ENCODE peak calls at places on chromosome 7, in seven cellular contexts. S, U, F, T, K, J and L are unnamed samples.

GRCh38 chr7:79806161-79806734 is 328.4 kb upstream of the GNAI1 start:
- DNase-seq in S (no peak), U (no peak), F (no peak), T (no peak), K (peak), J (no peak), L (no peak)

GRCh38 chr7:92763636-92764423 is 72.5 kb downstream of the CDK6 start:
- DNase-seq in S (no peak), U (no peak), F (no peak), T (peak), K (peak), J (no peak), L (no peak)

GRCh38 chr7:41328131-41328530 is 374.8 kb downstream of the INHBA start:
- DNase-seq in S (no peak), U (no peak), F (no peak), T (no peak), K (no peak), J (no peak), L (no peak)

GRCh38 chr7:121085922-121086321 is 97.4 kb downstream of the CPED1 start:
- DNase-seq in S (no peak), U (no peak), F (no peak), T (no peak), K (peak), J (peak), L (no peak)

GRCh38 chr7:55527314-55527713 is 45.0 kb downstream of the VOPP1 start:
- DNase-seq in S (no peak), U (no peak), F (no peak), T (no peak), K (no peak), J (no peak), L (no peak)

GRCh38 chr7:17184805-17185689 is 113.4 kb upstream of the AHR start:
- DNase-seq in S (no peak), U (no peak), F (no peak), T (no peak), K (peak), J (no peak), L (no peak)

GRCh38 chr7:5443678-5444077 is 20.0 kb upstream of the TNRC18 start:
- DNase-seq in S (no peak), U (no peak), F (no peak), T (no peak), K (no peak), J (no peak), L (no peak)

GRCh38 chr7:99623091-99623693 is 6.4 kb downstream of the ZSCAN25 start:
- DNase-seq in S (no peak), U (no peak), F (no peak), T (no peak), K (no peak), J (no peak), L (peak)

GRCh38 chr7:112036071-112036470 is 170.1 kb downstream of the DOCK4 start:
- DNase-seq in S (no peak), U (no peak), F (no peak), T (no peak), K (peak), J (no peak), L (no peak)

GRCh38 chr7:129855234-129855673 is 97.5 kb downstream of the UBE2H start:
- DNase-seq in S (no peak), U (no peak), F (no peak), T (no peak), K (peak), J (no peak), L (no peak)

GRCh38 chr7:44625899-44626511 is 19.6 kb downstream of the OGDH start:
- DNase-seq in S (no peak), U (no peak), F (no peak), T (no peak), K (no peak), J (no peak), L (no peak)

GRCh38 chr7:31101544-31101943 is 49.4 kb downstream of the ADCYAP1R1 start:
- DNase-seq in S (no peak), U (no peak), F (no peak), T (peak), K (no peak), J (no peak), L (no peak)

GRCh38 chr7:55275291-55276200 is 89.6 kb upstream of the LANCL2 start:
- DNase-seq in S (no peak), U (no peak), F (no peak), T (no peak), K (no peak), J (no peak), L (no peak)

GRCh38 chr7:98733036-98733435 is 116.0 kb downstream of the NPTX2 start:
- DNase-seq in S (no peak), U (peak), F (no peak), T (peak), K (no peak), J (no peak), L (peak)

GRCh38 chr7:48992816-48993215 is 68.5 kb downstream of the CDC14C start:
- DNase-seq in S (no peak), U (no peak), F (no peak), T (no peak), K (no peak), J (no peak), L (no peak)

GRCh38 chr7:100247152-100247757 is 27.5 kb downstream of the PVRIG start:
- DNase-seq in S (no peak), U (no peak), F (no peak), T (peak), K (peak), J (peak), L (peak)

GRCh38 chr7:80284848-80285247 is 150.2 kb downstream of the GNAI1 start:
- DNase-seq in S (no peak), U (no peak), F (no peak), T (no peak), K (peak), J (no peak), L (no peak)

GRCh38 chr7:63071396-63071795 is 927.3 kb upstream of the ZNF722 start:
- DNase-seq in S (no peak), U (no peak), F (peak), T (no peak), K (no peak), J (no peak), L (no peak)

GRCh38 chr7:90897961-90898469 is 301.9 kb downstream of the CDK14 start:
- DNase-seq in S (no peak), U (no peak), F (no peak), T (no peak), K (no peak), J (no peak), L (no peak)

GRCh38 chr7:41579961-41580935 is 122.6 kb downstream of the INHBA start:
- DNase-seq in S (no peak), U (no peak), F (no peak), T (no peak), K (peak), J (no peak), L (no peak)

GRCh38 chr7:68205826-68206225 is 1209.2 kb downstream of the TYW1 start:
- DNase-seq in S (no peak), U (no peak), F (no peak), T (no peak), K (no peak), J (no peak), L (no peak)

GRCh38 chr7:157409149-157409752 is 72.4 kb downstream of the DNAJB6 start:
- DNase-seq in S (no peak), U (no peak), F (no peak), T (no peak), K (peak), J (no peak), L (no peak)

GRCh38 chr7:51242007-51242691 is 74.5 kb downstream of the COBL start:
- DNase-seq in S (no peak), U (no peak), F (no peak), T (peak), K (no peak), J (no peak), L (no peak)

GRCh38 chr7:124566576-124566975 is 199.0 kb downstream of the GPR37 start:
- DNase-seq in S (no peak), U (no peak), F (no peak), T (no peak), K (peak), J (no peak), L (no peak)

GRCh38 chr7:80047856-80048459 is 86.7 kb upstream of the GNAI1 start:
- DNase-seq in S (no peak), U (no peak), F (no peak), T (no peak), K (peak), J (no peak), L (no peak)

GRCh38 chr7:57201895-57202210 is 69.6 kb upstream of the ZNF479 start:
- DNase-seq in S (no peak), U (no peak), F (no peak), T (no peak), K (no peak), J (no peak), L (no peak)

GRCh38 chr7:151732292-151732691 is 144.6 kb downstream of the PRKAG2 start:
- DNase-seq in S (no peak), U (no peak), F (no peak), T (no peak), K (no peak), J (no peak), L (no peak)

GRCh38 chr7:98235901-98236300 is 16.1 kb downstream of the TECPR1 start:
- DNase-seq in S (no peak), U (no peak), F (no peak), T (no peak), K (no peak), J (no peak), L (no peak)

GRCh38 chr7:52648903-52649302 is 386.5 kb upstream of the POM121L12 start:
- DNase-seq in S (no peak), U (no peak), F (no peak), T (no peak), K (no peak), J (no peak), L (no peak)

GRCh38 chr7:100429637-100430449 is at the start of gene MEPCE:
- DNase-seq in S (peak), U (peak), F (peak), T (peak), K (peak), J (peak), L (peak)

GRCh38 chr7:24826662-24827020 is 69.4 kb upstream of the GSDME start:
- DNase-seq in S (no peak), U (no peak), F (no peak), T (no peak), K (no peak), J (no peak), L (peak)

GRCh38 chr7:128166603-128167315 is 74.3 kb upstream of the LEP start:
- DNase-seq in S (peak), U (peak), F (no peak), T (no peak), K (no peak), J (no peak), L (peak)

GRCh38 chr7:150580615-150580986 is 13.4 kb downstream of the GIMAP4 start:
- DNase-seq in S (no peak), U (no peak), F (no peak), T (no peak), K (no peak), J (no peak), L (no peak)

GRCh38 chr7:28052933-28053332 is 127.7 kb downstream of the JAZF1 start:
- DNase-seq in S (no peak), U (no peak), F (no peak), T (no peak), K (peak), J (no peak), L (no peak)

GRCh38 chr7:97149843-97150242 is 32.3 kb downstream of the SDHAF3 start:
- DNase-seq in S (no peak), U (no peak), F (no peak), T (no peak), K (no peak), J (no peak), L (no peak)

GRCh38 chr7:154794147-154794780 is 208.7 kb downstream of the PAXIP1 start:
- DNase-seq in S (no peak), U (peak), F (no peak), T (no peak), K (no peak), J (no peak), L (peak)

GRCh38 chr7:74032191-74032490 is 4.2 kb downstream of the ELN start:
- DNase-seq in S (no peak), U (no peak), F (no peak), T (no peak), K (peak), J (peak), L (no peak)

GRCh38 chr7:128948976-128949760 is 11.4 kb downstream of the IRF5 start:
- DNase-seq in S (no peak), U (no peak), F (no peak), T (no peak), K (no peak), J (no peak), L (no peak)

DNA sequence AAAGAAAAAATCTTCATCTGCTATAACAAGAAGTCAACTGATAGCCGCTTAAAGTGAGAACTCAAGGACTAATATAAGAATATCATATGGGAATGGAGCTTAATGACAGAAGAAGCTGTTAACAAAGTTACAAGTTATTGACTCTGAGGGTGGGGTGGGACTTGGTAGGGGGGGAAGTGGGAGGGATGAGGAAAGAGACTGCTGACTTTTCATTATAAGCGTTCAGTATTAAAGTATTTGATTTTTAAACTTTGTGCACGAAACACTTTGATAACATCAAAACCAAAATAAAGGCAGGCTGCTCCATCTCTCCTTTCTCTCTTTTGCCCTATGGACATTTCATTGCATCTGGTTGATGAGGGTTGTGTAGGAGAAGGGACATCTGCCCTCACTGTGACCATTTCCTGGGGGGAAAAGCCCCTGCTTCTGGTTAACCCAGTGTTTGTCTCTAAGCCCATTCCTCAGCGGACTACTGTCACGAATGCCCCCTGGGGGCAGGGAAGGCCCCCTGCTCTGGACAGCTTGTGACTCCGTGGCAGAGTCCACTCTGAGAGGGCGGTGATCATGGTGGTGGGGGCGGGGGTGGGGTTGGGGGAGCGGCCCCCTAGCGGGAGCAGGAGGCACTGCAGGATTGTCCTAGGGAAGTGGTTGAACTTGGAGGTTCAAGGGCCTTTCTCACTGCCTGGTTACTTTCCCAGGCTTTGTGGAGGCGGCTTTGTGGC is 17.4 kb downstream of the SLC13A4 start:
- DNase-seq in S (no peak), U (peak), F (no peak), T (no peak), K (no peak), J (no peak), L (peak)
- TF ChIP-seq CTCF in S (no peak), U (peak), F (no peak), T (peak), K (peak), J (peak), L (peak)

DNA sequence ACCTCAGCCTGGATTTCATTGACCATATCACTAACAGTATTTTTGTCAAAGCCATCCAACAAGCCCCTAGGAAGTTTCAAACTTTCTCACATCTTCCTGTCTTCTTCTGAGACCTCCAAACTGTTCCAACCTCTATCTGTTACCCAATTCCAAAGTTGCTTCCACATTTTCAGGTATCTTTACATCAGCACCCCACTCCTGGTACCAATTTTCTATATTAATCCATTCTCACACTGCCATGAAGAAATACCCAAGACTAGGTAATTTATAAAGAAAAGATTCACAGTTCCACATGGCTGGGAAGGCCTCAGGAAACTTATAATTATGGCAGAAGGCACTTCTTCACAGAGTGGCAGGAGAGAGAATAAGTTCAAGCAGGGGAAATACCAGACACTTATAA is 571.9 kb upstream of the PHF14 start:
- DNase-seq in S (no peak), U (no peak), F (no peak), T (no peak), K (no peak), J (no peak), L (no peak)
- TF ChIP-seq CTCF in S (no peak), U (no peak), F (no peak), T (no peak), K (no peak), J (no peak), L (no peak)

DNA sequence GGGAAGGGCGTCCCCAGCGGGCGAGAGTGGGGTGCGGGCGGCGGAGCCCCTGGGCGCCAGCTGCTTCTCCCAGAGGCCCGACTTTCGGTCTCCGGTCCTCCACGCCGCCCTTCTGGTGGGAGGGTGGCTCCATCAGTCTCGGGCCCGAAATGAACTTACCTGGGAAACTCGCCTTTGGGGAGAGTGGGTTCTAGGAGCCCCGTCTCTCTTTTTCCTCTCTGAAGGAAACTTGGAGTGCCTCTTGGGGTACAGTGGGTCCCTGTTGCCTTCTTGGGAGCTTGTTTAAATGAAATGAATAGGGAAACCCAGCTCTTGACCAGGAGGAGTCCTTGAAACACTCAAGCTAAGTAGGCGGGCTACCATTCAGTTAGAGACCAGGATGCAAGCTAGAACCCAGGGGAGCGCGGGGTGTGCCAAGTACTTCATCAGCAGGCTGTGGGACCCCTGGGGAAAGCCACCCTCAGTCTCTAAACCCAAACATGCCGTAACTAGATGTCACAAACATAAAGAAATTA is 1.3 kb downstream of the SLC26A4 start:
- DNase-seq in S (no peak), U (no peak), F (no peak), T (no peak), K (no peak), J (no peak), L (no peak)
- TF ChIP-seq CTCF in S (no peak), U (no peak), F (no peak), T (no peak), K (no peak), J (peak), L (peak)

DNA sequence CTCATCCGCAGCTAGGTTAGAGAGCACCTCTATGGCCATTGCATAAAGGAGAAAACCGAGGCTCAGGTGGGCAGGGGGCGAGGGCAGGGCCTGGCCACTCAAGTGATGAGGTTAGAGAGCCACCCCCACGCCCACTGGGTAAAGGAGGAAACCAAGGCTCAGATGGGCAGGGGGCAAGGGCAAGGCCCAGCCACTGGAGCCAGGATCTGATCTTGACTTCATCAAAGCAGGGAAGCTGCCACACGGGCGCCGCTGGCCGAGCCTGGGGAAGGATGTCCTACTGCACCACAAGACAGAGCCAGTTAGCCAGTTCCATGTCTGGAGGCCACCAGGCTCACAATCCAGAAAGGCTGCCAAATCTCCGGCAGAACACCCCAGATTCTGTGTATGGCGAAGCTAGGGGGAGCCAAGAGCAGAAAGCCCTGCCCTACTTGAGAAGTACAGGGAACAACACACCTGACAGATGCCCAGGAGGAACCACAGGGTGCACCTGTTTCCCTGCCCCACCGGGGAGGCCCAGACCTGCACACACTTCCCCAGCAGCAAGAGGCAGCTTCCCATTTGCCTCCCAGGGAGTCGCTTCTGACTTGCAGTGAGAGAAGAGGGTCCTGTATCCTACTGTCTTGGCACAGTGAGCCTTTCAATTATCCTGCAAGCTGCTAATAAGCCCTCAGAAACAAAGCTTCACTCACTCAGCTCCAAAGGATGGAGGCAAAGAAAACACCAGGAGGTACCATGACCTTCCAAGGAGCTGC is 101.9 kb downstream of the TNS3 start:
- DNase-seq in S (no peak), U (no peak), F (no peak), T (no peak), K (no peak), J (no peak), L (no peak)
- TF ChIP-seq CTCF in S (no peak), U (no peak), F (no peak), T (no peak), K (no peak), J (no peak), L (no peak)

GRCh38 chr7:15647309-15647708 is 39.2 kb downstream of the MEOX2 start:
- DNase-seq in S (no peak), U (no peak), F (no peak), T (no peak), K (no peak), J (no peak), L (no peak)

GRCh38 chr7:15648461-15648961 is 38.0 kb downstream of the MEOX2 start:
- DNase-seq in S (no peak), U (no peak), F (no peak), T (no peak), K (peak), J (no peak), L (no peak)

GRCh38 chr7:15643000-15643705 is 43.3 kb downstream of the MEOX2 start:
- DNase-seq in S (no peak), U (no peak), F (no peak), T (no peak), K (no peak), J (no peak), L (no peak)
- TF ChIP-seq CTCF in S (no peak), U (no peak), F (no peak), T (peak), K (no peak), J (no peak), L (no peak)

GRCh38 chr7:1227071-1227804 is 5.4 kb upstream of the UNCX start:
- DNase-seq in S (no peak), U (no peak), F (no peak), T (no peak), K (no peak), J (no peak), L (no peak)
- TF ChIP-seq CTCF in S (no peak), U (no peak), F (no peak), T (no peak), K (no peak), J (no peak), L (no peak)

DNA sequence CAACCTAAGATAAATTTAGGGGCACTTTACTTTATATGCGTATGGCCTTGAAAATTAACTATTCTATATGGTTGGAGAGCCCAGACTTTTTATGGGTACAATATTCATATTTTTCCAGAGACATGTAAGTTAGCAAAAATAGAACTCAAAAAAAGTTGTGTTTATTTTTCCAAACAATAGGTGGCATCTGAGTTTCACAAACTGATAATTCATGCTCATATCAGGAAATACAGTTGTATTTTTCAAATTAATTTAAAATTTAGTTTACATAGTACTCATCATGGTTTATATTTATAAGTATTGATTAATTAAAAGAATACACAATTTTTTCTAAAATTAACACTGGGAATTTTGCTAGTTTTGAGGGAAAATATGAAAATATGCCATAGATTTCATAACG is 34.6 kb downstream of the ANKRD7 start:
- DNase-seq in S (no peak), U (no peak), F (no peak), T (no peak), K (no peak), J (no peak), L (no peak)
- TF ChIP-seq CTCF in S (no peak), U (no peak), F (no peak), T (no peak), K (no peak), J (no peak), L (no peak)

GRCh38 chr7:33909312-33909711 is 4.0 kb downstream of the BMPER start:
- DNase-seq in S (no peak), U (no peak), F (no peak), T (no peak), K (peak), J (no peak), L (no peak)
- TF ChIP-seq CTCF in S (no peak), U (no peak), F (no peak), T (no peak), K (no peak), J (no peak), L (no peak)